ENCODE peak calls at places on chromosomes 12 and 14, in eight cellular contexts. B is neuronal stem cell, P is A549, T is IMR-90, R is mammary epithelial cell, F is H9, L is HCT116, M is astrocyte. H is an unnamed sample.

GRCh38 chr12:69905801-69906200 is 80.8 kb downstream of the MYRFL start:
- DNase-seq in R (no peak), B (no peak), T (no peak), M (no peak), L (no peak), F (no peak), P (no peak), H (no peak)

GRCh38 chr12:53717319-53717718 is 9.9 kb downstream of the CALCOCO1 start:
- DNase-seq in M (no peak), R (no peak), T (no peak), F (no peak), L (no peak), P (no peak), B (no peak), H (no peak)

GRCh38 chr14:62604524-62604923 is 440.7 kb downstream of the KCNH5 start:
- DNase-seq in F (no peak), M (peak; percentile 38), R (no peak), L (no peak), B (no peak), T (peak; percentile 45), P (no peak), H (no peak)

GRCh38 chr12:810635-811415 is 58.4 kb downstream of the WNK1 start:
- DNase-seq in L (no peak), T (peak; percentile 23), M (peak; percentile 11), R (no peak), B (no peak), P (no peak), F (no peak), H (no peak)

GRCh38 chr14:55352201-55352600 is 59.4 kb downstream of the ATG14 start:
- DNase-seq in B (no peak), L (no peak), T (no peak), F (no peak), M (no peak), R (no peak), P (no peak), H (no peak)

GRCh38 chr12:5172886-5173285 is 129.2 kb downstream of the KCNA5 start:
- DNase-seq in F (no peak), T (no peak), L (no peak), M (no peak), R (no peak), B (no peak), P (no peak), H (no peak)

GRCh38 chr14:66088661-66089060 is 397.5 kb upstream of the CCDC196 start:
- DNase-seq in R (no peak), M (no peak), P (no peak), B (no peak), T (no peak), L (no peak), F (no peak), H (no peak)

GRCh38 chr12:132502149-132502881 is 12.4 kb downstream of the FBRSL1 start:
- DNase-seq in R (no peak), B (peak; percentile 23), F (peak; percentile 93), M (no peak), P (no peak), T (no peak), L (peak; percentile 18), H (peak; percentile 78)

GRCh38 chr12:52323416-52324067 is 2.3 kb upstream of the KRT83 start:
- DNase-seq in F (no peak), P (no peak), T (no peak), B (no peak), R (no peak), L (no peak), M (no peak), H (no peak)

GRCh38 chr14:91164676-91165075 is 50.8 kb downstream of the DGLUCY start:
- DNase-seq in R (peak; percentile 35), M (no peak), P (no peak), T (no peak), B (no peak), L (no peak), F (no peak), H (no peak)

GRCh38 chr14:100430571-100430970 is 107.4 kb downstream of the SLC25A47 start:
- DNase-seq in R (no peak), P (no peak), T (no peak), M (no peak), B (no peak), F (no peak), L (no peak), H (no peak)

GRCh38 chr14:99237288-99237687 is 34.7 kb downstream of the BCL11B start:
- DNase-seq in L (no peak), P (no peak), B (no peak), F (no peak), T (no peak), M (no peak), R (no peak), H (no peak)

GRCh38 chr12:109711596-109712461 is 1.8 kb upstream of the FAM222A start:
- DNase-seq in B (no peak), M (no peak), L (no peak), T (no peak), P (no peak), R (no peak), F (peak; percentile 58), H (peak; percentile 58)

GRCh38 chr12:67520611-67521010 is 127.9 kb upstream of the DYRK2 start:
- DNase-seq in L (no peak), B (no peak), M (peak; percentile 62), F (no peak), R (no peak), P (no peak), T (no peak), H (no peak)

GRCh38 chr12:116697305-116698130 is 40.4 kb downstream of the SPRING1 start:
- DNase-seq in P (peak; percentile 81), T (no peak), R (no peak), L (peak; percentile 40), B (no peak), M (no peak), F (peak; percentile 82), H (peak; percentile 83)

GRCh38 chr12:32039341-32039740 is 67.3 kb upstream of the BICD1 start:
- DNase-seq in P (no peak), L (no peak), R (no peak), M (no peak), F (no peak), T (peak; percentile 20), B (no peak), H (no peak)

GRCh38 chr12:107396991-107397390 is 288.6 kb upstream of the PWP1 start:
- DNase-seq in T (no peak), L (no peak), B (no peak), F (no peak), M (no peak), R (peak; percentile 68), P (peak; percentile 41), H (no peak)

GRCh38 chr14:99726538-99727095 is 42.5 kb downstream of the CYP46A1 start:
- DNase-seq in T (no peak), R (no peak), M (no peak), L (no peak), P (no peak), B (no peak), F (peak; percentile 27), H (no peak)

GRCh38 chr12:66648336-66648735 is 30.5 kb downstream of the GRIP1 start:
- DNase-seq in R (no peak), B (no peak), P (no peak), L (no peak), F (no peak), T (peak; percentile 4), M (peak; percentile 55), H (no peak)

GRCh38 chr12:116564080-116564479 is 4.9 kb downstream of the MAP1LC3B2 start:
- DNase-seq in M (no peak), T (no peak), B (no peak), L (no peak), P (no peak), R (no peak), F (no peak), H (no peak)

GRCh38 chr12:106144847-106145246 is 6.1 kb upstream of the NUAK1 start:
- DNase-seq in P (no peak), L (no peak), R (peak; percentile 32), T (peak; percentile 62), B (no peak), M (no peak), F (no peak), H (no peak)

DNA sequence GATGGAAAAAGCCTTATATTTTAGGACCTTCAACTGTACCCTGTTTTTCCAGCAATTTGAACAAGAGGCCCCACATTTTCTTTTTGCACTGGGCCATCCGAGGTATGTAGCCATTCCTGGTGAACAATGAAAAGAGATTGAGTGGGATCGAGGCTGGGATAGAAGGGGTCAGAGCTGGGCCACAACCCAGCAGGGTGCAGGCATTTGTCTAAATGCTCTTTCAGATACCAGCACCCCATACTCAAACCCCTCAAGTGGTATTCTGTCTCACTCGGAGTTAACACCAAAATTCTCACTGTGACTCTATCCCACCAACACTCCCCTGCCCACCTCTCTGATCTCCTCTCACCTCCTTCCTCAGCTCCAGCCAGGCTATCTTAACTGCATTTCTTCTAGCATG is 26.8 kb downstream of the DUSP6 start:
- DNase-seq in T (no peak), M (no peak), R (no peak), P (no peak), L (no peak), F (no peak), B (no peak), H (peak; percentile 51)
- H3K27ac ChIP-seq in T (no peak overlapping the region), M (no peak overlapping the region), R (no peak overlapping the region), P (no peak overlapping the region), L (no peak overlapping the region), F (no peak overlapping the region), B (peak overlapping the region; percentile 37), H (no peak overlapping the region)

DNA sequence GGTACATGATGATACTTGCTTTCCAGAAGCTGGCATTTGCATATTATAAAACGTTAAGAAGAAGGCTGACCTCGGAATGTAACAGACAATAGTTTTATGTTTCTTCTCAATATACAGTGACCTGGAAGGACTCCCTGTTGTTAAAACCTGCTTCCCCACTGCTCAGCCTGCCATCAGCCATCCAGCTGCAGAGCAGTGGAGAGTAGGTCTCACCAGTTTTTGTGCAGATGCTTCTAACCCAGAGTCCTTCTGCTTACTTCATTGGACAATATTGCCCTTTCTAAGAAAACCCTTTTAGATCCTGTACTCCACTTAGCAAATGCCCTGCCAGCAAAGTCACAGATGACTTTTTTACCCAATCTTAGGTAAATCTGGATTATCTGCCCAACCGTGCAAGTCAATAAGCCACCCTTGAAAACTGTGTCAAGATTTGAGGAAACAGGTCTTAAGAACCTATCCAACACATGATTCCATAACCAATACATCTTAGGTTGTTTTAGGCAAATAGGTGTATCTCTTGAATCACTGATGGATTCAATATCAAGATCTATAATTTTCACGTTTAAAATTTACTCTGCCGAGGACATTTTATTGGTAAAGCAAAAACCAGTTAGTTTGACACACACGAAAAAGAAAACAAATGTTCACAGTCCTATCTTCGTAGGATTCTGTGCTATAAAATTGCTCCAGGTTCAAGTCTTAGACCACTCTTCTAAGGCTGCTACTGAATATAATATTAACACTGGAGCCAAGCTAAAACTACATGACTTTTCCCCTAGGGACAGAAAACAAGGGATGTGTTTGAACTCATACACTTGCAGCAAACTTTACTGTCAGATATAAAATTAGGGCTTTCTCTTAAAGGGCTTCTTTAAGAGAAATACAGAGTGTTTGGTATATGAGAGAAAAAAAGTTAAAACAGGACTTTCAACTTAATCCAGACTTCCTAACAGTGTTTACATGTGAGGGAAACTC is 5.7 kb downstream of the PHLDA1 start:
- DNase-seq in R (peak; percentile 66), L (no peak), M (peak; percentile 51), P (no peak), B (no peak), F (no peak), T (peak; percentile 75), H (no peak)
- H3K4me2 ChIP-seq in R (peak overlapping the region; percentile 25), L (peak overlapping the region; percentile 36), M (peak overlapping the region; percentile 84), P (peak overlapping the region; percentile 75), B (no peak overlapping the region), F (no peak overlapping the region), T (no peak overlapping the region), H (no peak overlapping the region)

GRCh38 chr14:103501041-103501870 is 21.4 kb downstream of the CKB start:
- DNase-seq in R (no peak), F (no peak), M (no peak), T (no peak), P (no peak), B (no peak), L (no peak), H (no peak)
- H3K27ac ChIP-seq in R (no peak overlapping the region), F (no peak overlapping the region), M (no peak overlapping the region), T (no peak overlapping the region), P (no peak overlapping the region), B (no peak overlapping the region), L (no peak overlapping the region), H (no peak overlapping the region)

GRCh38 chr14:21022686-21023085 is 2.2 kb downstream of the NDRG2 start:
- DNase-seq in P (no peak), T (no peak), M (no peak), L (no peak), R (no peak), F (peak; percentile 19), B (no peak), H (no peak)
- H3K4me2 ChIP-seq in P (no peak overlapping the region), T (no peak overlapping the region), M (no peak overlapping the region), L (no peak overlapping the region), R (no peak overlapping the region), F (no peak overlapping the region), B (no peak overlapping the region), H (no peak overlapping the region)